ENCODE peak calls at places on chromosome X, in seven cellular contexts. O, F, I, Q, H, S and D are unnamed samples.

GRCh38 chrX:129000018-129000417 is 523.3 kb downstream of the SMARCA1 start:
- DNase-seq in F (no peak), O (peak; percentile 56), Q (no peak), H (no peak), I (no peak), S (no peak), D (no peak)

GRCh38 chrX:53086464-53086863 is 4.3 kb downstream of the TSPYL2 start:
- DNase-seq in I (no peak), H (no peak), S (no peak), O (no peak), F (no peak), Q (no peak), D (no peak)

GRCh38 chrX:120791013-120791643 is 84.5 kb downstream of the CT47B1 start:
- DNase-seq in F (no peak), O (no peak), Q (no peak), H (peak; percentile 21), S (peak; percentile 34), I (no peak), D (no peak)

GRCh38 chrX:16488959-16489358 is 161.0 kb upstream of the S100G start:
- DNase-seq in O (no peak), S (no peak), I (no peak), H (no peak), Q (no peak), F (no peak), D (no peak)

GRCh38 chrX:141839856-141840255 is 1.7 kb downstream of the MAGEC3 start:
- DNase-seq in I (no peak), O (no peak), H (no peak), F (no peak), Q (no peak), S (peak; percentile 15), D (no peak)

GRCh38 chrX:24494544-24495113 is 29.5 kb downstream of the PDK3 start:
- DNase-seq in F (no peak), O (peak; percentile 50), I (no peak), H (no peak), S (peak; percentile 32), Q (no peak), D (no peak)

GRCh38 chrX:11566814-11567213 is 98.9 kb downstream of the ARHGAP6 start:
- DNase-seq in I (no peak), Q (no peak), O (no peak), F (no peak), S (peak; percentile 23), H (no peak), D (no peak)

GRCh38 chrX:410296-410695 is 23.6 kb upstream of the PPP2R3B start:
- DNase-seq in Q (no peak), H (no peak), S (no peak), I (no peak), O (no peak), F (no peak), D (no peak)

GRCh38 chrX:139967300-139967699 is 2.0 kb upstream of the CXorf66 start:
- DNase-seq in I (peak; percentile 37), F (no peak), S (no peak), Q (no peak), O (no peak), H (peak; percentile 15), D (no peak)

GRCh38 chrX:104309169-104309568 is 54.4 kb upstream of the ESX1 start:
- DNase-seq in S (no peak), H (no peak), Q (no peak), O (no peak), I (no peak), F (no peak), D (no peak)

GRCh38 chrX:2521092-2521926 is 20.5 kb upstream of the DHRSX start:
- DNase-seq in F (peak; percentile 69), I (no peak), Q (no peak), S (no peak), H (no peak), O (no peak), D (no peak)

GRCh38 chrX:119685225-119686066 is 7.5 kb downstream of the SEPTIN6 start:
- DNase-seq in Q (no peak), I (peak; percentile 46), H (no peak), S (no peak), F (no peak), O (no peak), D (no peak)